ENCODE peak calls at places on chromosome 15, in ten cellular contexts. One of them, this sample, is unnamed.

GRCh38 chr15:96345560-96346389 is 15.3 kb downstream of the NR2F2 start:
- DNase-seq in fibroblast of lung: peak
- DNase-seq in brain microvascular endothelial cell: peak
- DNase-seq in SK-N-SH: peak
- DNase-seq in GM23338: peak
- DNase-seq in HFFc6: no peak
- DNase-seq in AG10803: peak
- DNase-seq in endothelial cell: peak
- DNase-seq in Calu3: peak
- DNase-seq in suprapubic skin: no peak
- DNase-seq in this sample: no peak

GRCh38 chr15:79208179-79208578 is 74.3 kb upstream of the ANKRD34C start:
- DNase-seq in endothelial cell: no peak
- DNase-seq in HFFc6: no peak
- DNase-seq in suprapubic skin: no peak
- DNase-seq in brain microvascular endothelial cell: no peak
- DNase-seq in Calu3: no peak
- DNase-seq in GM23338: no peak
- DNase-seq in AG10803: no peak
- DNase-seq in SK-N-SH: no peak
- DNase-seq in fibroblast of lung: no peak
- DNase-seq in this sample: no peak

GRCh38 chr15:92533298-92533697 is 122.3 kb downstream of the FAM174B start:
- DNase-seq in endothelial cell: no peak
- DNase-seq in suprapubic skin: no peak
- DNase-seq in SK-N-SH: no peak
- DNase-seq in AG10803: no peak
- DNase-seq in brain microvascular endothelial cell: no peak
- DNase-seq in Calu3: no peak
- DNase-seq in fibroblast of lung: no peak
- DNase-seq in GM23338: no peak
- DNase-seq in HFFc6: no peak
- DNase-seq in this sample: no peak

GRCh38 chr15:48370460-48370859 is 39.2 kb downstream of the DUT start:
- DNase-seq in GM23338: no peak
- DNase-seq in brain microvascular endothelial cell: peak
- DNase-seq in suprapubic skin: no peak
- DNase-seq in fibroblast of lung: peak
- DNase-seq in SK-N-SH: no peak
- DNase-seq in endothelial cell: no peak
- DNase-seq in Calu3: no peak
- DNase-seq in HFFc6: peak
- DNase-seq in AG10803: peak
- DNase-seq in this sample: no peak

GRCh38 chr15:79965836-79966630 is 5.0 kb downstream of the BCL2A1 start:
- DNase-seq in brain microvascular endothelial cell: no peak
- DNase-seq in SK-N-SH: no peak
- DNase-seq in Calu3: no peak
- DNase-seq in GM23338: no peak
- DNase-seq in suprapubic skin: no peak
- DNase-seq in AG10803: peak
- DNase-seq in fibroblast of lung: peak
- DNase-seq in HFFc6: no peak
- DNase-seq in endothelial cell: no peak
- DNase-seq in this sample: peak

GRCh38 chr15:40330368-40330836 is 6.9 kb downstream of the INAFM2 start:
- DNase-seq in SK-N-SH: no peak
- DNase-seq in suprapubic skin: no peak
- DNase-seq in AG10803: peak
- DNase-seq in GM23338: no peak
- DNase-seq in brain microvascular endothelial cell: no peak
- DNase-seq in HFFc6: no peak
- DNase-seq in endothelial cell: no peak
- DNase-seq in fibroblast of lung: peak
- DNase-seq in Calu3: no peak
- DNase-seq in this sample: no peak

GRCh38 chr15:25345943-25346342 is 92.9 kb downstream of the UBE3A start:
- DNase-seq in GM23338: peak
- DNase-seq in fibroblast of lung: peak
- DNase-seq in suprapubic skin: no peak
- DNase-seq in endothelial cell: peak
- DNase-seq in AG10803: peak
- DNase-seq in SK-N-SH: peak
- DNase-seq in Calu3: no peak
- DNase-seq in brain microvascular endothelial cell: peak
- DNase-seq in HFFc6: no peak
- DNase-seq in this sample: peak

GRCh38 chr15:57364282-57365007 is 11.9 kb upstream of the CGNL1 start:
- DNase-seq in AG10803: no peak
- DNase-seq in Calu3: no peak
- DNase-seq in endothelial cell: peak
- DNase-seq in brain microvascular endothelial cell: peak
- DNase-seq in HFFc6: no peak
- DNase-seq in SK-N-SH: no peak
- DNase-seq in fibroblast of lung: peak
- DNase-seq in suprapubic skin: no peak
- DNase-seq in GM23338: peak
- DNase-seq in this sample: no peak

GRCh38 chr15:28099555-28100140 is 533 bp upstream of the OCA2 start:
- DNase-seq in suprapubic skin: no peak
- DNase-seq in brain microvascular endothelial cell: no peak
- DNase-seq in SK-N-SH: no peak
- DNase-seq in HFFc6: no peak
- DNase-seq in Calu3: no peak
- DNase-seq in GM23338: no peak
- DNase-seq in fibroblast of lung: no peak
- DNase-seq in endothelial cell: no peak
- DNase-seq in AG10803: no peak
- DNase-seq in this sample: no peak

GRCh38 chr15:36501063-36501678 is 78.3 kb upstream of the CDIN1 start:
- DNase-seq in AG10803: peak
- DNase-seq in brain microvascular endothelial cell: peak
- DNase-seq in fibroblast of lung: peak
- DNase-seq in endothelial cell: peak
- DNase-seq in SK-N-SH: peak
- DNase-seq in Calu3: peak
- DNase-seq in GM23338: peak
- DNase-seq in HFFc6: peak
- DNase-seq in suprapubic skin: no peak
- DNase-seq in this sample: peak

GRCh38 chr15:90064931-90065681 is 37.2 kb downstream of the IDH2 start:
- DNase-seq in SK-N-SH: no peak
- DNase-seq in HFFc6: no peak
- DNase-seq in suprapubic skin: no peak
- DNase-seq in Calu3: no peak
- DNase-seq in GM23338: peak
- DNase-seq in brain microvascular endothelial cell: peak
- DNase-seq in fibroblast of lung: no peak
- DNase-seq in endothelial cell: peak
- DNase-seq in AG10803: no peak
- DNase-seq in this sample: no peak

GRCh38 chr15:87863152-87863551 is 393.4 kb downstream of the NTRK3 start:
- DNase-seq in AG10803: no peak
- DNase-seq in SK-N-SH: no peak
- DNase-seq in fibroblast of lung: no peak
- DNase-seq in GM23338: peak
- DNase-seq in suprapubic skin: no peak
- DNase-seq in endothelial cell: peak
- DNase-seq in HFFc6: no peak
- DNase-seq in Calu3: no peak
- DNase-seq in brain microvascular endothelial cell: no peak
- DNase-seq in this sample: no peak

GRCh38 chr15:58318517-58318916 is 113.3 kb upstream of the LIPC start:
- DNase-seq in HFFc6: no peak
- DNase-seq in endothelial cell: no peak
- DNase-seq in fibroblast of lung: no peak
- DNase-seq in GM23338: no peak
- DNase-seq in brain microvascular endothelial cell: no peak
- DNase-seq in Calu3: no peak
- DNase-seq in suprapubic skin: no peak
- DNase-seq in SK-N-SH: no peak
- DNase-seq in AG10803: no peak
- DNase-seq in this sample: no peak

GRCh38 chr15:60618206-60618605 is 139.3 kb upstream of the ICE2 start:
- DNase-seq in GM23338: no peak
- DNase-seq in endothelial cell: no peak
- DNase-seq in AG10803: no peak
- DNase-seq in HFFc6: no peak
- DNase-seq in brain microvascular endothelial cell: no peak
- DNase-seq in SK-N-SH: no peak
- DNase-seq in Calu3: no peak
- DNase-seq in suprapubic skin: no peak
- DNase-seq in fibroblast of lung: no peak
- DNase-seq in this sample: no peak

GRCh38 chr15:49901867-49902775 is 216.9 kb downstream of the ATP8B4 start:
- DNase-seq in SK-N-SH: no peak
- DNase-seq in endothelial cell: no peak
- DNase-seq in suprapubic skin: no peak
- DNase-seq in AG10803: peak
- DNase-seq in fibroblast of lung: peak
- DNase-seq in HFFc6: peak
- DNase-seq in brain microvascular endothelial cell: peak
- DNase-seq in GM23338: no peak
- DNase-seq in Calu3: no peak
- DNase-seq in this sample: no peak
- TF ChIP-seq CTCF in SK-N-SH: peak
- TF ChIP-seq CTCF in endothelial cell: no peak
- TF ChIP-seq CTCF in suprapubic skin: no peak
- TF ChIP-seq CTCF in AG10803: peak
- TF ChIP-seq CTCF in fibroblast of lung: peak
- TF ChIP-seq CTCF in HFFc6: peak
- TF ChIP-seq CTCF in brain microvascular endothelial cell: peak
- TF ChIP-seq CTCF in GM23338: no peak
- TF ChIP-seq CTCF in Calu3: no peak
- TF ChIP-seq CTCF in this sample: peak

GRCh38 chr15:68548375-68548774 is 30.4 kb upstream of the CORO2B start:
- DNase-seq in brain microvascular endothelial cell: no peak
- DNase-seq in endothelial cell: no peak
- DNase-seq in Calu3: no peak
- DNase-seq in fibroblast of lung: no peak
- DNase-seq in SK-N-SH: no peak
- DNase-seq in suprapubic skin: no peak
- DNase-seq in AG10803: no peak
- DNase-seq in GM23338: no peak
- DNase-seq in HFFc6: no peak
- DNase-seq in this sample: no peak

GRCh38 chr15:68550498-68551295 is 28.1 kb upstream of the CORO2B start:
- DNase-seq in AG10803: peak
- DNase-seq in suprapubic skin: peak
- DNase-seq in GM23338: peak
- DNase-seq in endothelial cell: peak
- DNase-seq in fibroblast of lung: peak
- DNase-seq in brain microvascular endothelial cell: peak
- DNase-seq in SK-N-SH: peak
- DNase-seq in HFFc6: no peak
- DNase-seq in Calu3: peak
- DNase-seq in this sample: peak

GRCh38 chr15:68551296-68551635 is 27.5 kb upstream of the CORO2B start:
- DNase-seq in SK-N-SH: no peak
- DNase-seq in HFFc6: no peak
- DNase-seq in endothelial cell: no peak
- DNase-seq in Calu3: no peak
- DNase-seq in suprapubic skin: no peak
- DNase-seq in GM23338: no peak
- DNase-seq in brain microvascular endothelial cell: no peak
- DNase-seq in AG10803: no peak
- DNase-seq in fibroblast of lung: no peak
- DNase-seq in this sample: no peak

GRCh38 chr15:68552344-68552743 is 26.4 kb upstream of the CORO2B start:
- DNase-seq in Calu3: no peak
- DNase-seq in endothelial cell: no peak
- DNase-seq in AG10803: no peak
- DNase-seq in SK-N-SH: no peak
- DNase-seq in brain microvascular endothelial cell: peak
- DNase-seq in fibroblast of lung: no peak
- DNase-seq in suprapubic skin: no peak
- DNase-seq in HFFc6: no peak
- DNase-seq in GM23338: no peak
- DNase-seq in this sample: no peak

GRCh38 chr15:68550004-68550403 is 28.8 kb upstream of the CORO2B start:
- DNase-seq in endothelial cell: no peak
- DNase-seq in Calu3: no peak
- DNase-seq in HFFc6: no peak
- DNase-seq in AG10803: no peak
- DNase-seq in suprapubic skin: no peak
- DNase-seq in brain microvascular endothelial cell: no peak
- DNase-seq in SK-N-SH: no peak
- DNase-seq in fibroblast of lung: no peak
- DNase-seq in GM23338: no peak
- DNase-seq in this sample: no peak
- TF ChIP-seq CTCF in endothelial cell: no peak
- TF ChIP-seq CTCF in Calu3: no peak
- TF ChIP-seq CTCF in HFFc6: no peak
- TF ChIP-seq CTCF in AG10803: no peak
- TF ChIP-seq CTCF in suprapubic skin: no peak
- TF ChIP-seq CTCF in brain microvascular endothelial cell: no peak
- TF ChIP-seq CTCF in SK-N-SH: no peak
- TF ChIP-seq CTCF in fibroblast of lung: no peak
- TF ChIP-seq CTCF in GM23338: no peak
- TF ChIP-seq CTCF in this sample: no peak

GRCh38 chr15:83973816-83974215 is 261.8 kb upstream of the GOLGA6L4 start:
- DNase-seq in fibroblast of lung: no peak
- DNase-seq in AG10803: no peak
- DNase-seq in Calu3: peak
- DNase-seq in brain microvascular endothelial cell: no peak
- DNase-seq in HFFc6: no peak
- DNase-seq in suprapubic skin: no peak
- DNase-seq in GM23338: peak
- DNase-seq in endothelial cell: no peak
- DNase-seq in SK-N-SH: peak
- DNase-seq in this sample: no peak
- TF ChIP-seq CTCF in fibroblast of lung: peak
- TF ChIP-seq CTCF in AG10803: peak
- TF ChIP-seq CTCF in Calu3: peak
- TF ChIP-seq CTCF in brain microvascular endothelial cell: peak
- TF ChIP-seq CTCF in HFFc6: no peak
- TF ChIP-seq CTCF in suprapubic skin: no peak
- TF ChIP-seq CTCF in GM23338: peak
- TF ChIP-seq CTCF in endothelial cell: peak
- TF ChIP-seq CTCF in SK-N-SH: peak
- TF ChIP-seq CTCF in this sample: peak

DNA sequence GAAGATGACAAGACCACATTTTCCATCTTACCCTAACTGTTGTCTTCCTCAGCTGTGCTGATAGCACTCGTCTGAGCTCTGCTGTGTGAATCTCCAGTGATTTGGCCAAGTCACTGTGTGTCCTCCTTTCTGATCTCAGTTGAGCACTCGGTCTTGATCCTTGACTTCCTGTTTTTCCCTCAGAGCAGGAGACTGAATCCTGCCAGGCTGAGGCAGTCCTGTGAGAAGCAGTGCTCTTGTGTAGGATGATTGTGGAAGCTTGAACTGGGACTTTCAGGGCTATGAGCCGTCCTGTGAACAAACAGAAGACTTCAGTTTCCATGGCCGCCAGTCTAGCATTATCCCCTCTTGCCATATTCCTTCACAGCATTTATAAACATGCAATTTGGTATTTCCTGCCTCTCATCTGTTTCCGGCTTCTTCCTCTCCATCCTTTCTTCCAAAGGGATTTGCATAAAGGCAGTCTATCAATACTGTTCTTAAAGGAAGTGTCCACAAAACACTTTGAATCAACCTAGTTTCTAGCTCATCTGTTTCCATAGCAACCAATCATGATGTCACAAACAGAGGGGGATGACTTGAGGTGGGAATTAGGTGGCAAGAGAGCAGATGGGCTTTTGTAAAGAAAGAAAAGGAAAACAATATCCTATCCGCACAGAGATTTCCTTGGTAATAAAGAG is 237.2 kb downstream of the AGBL1 start:
- DNase-seq in AG10803: peak
- DNase-seq in suprapubic skin: no peak
- DNase-seq in brain microvascular endothelial cell: no peak
- DNase-seq in endothelial cell: peak
- DNase-seq in HFFc6: no peak
- DNase-seq in Calu3: no peak
- DNase-seq in fibroblast of lung: no peak
- DNase-seq in GM23338: peak
- DNase-seq in SK-N-SH: no peak
- DNase-seq in this sample: no peak
- TF ChIP-seq CTCF in AG10803: no peak
- TF ChIP-seq CTCF in suprapubic skin: no peak
- TF ChIP-seq CTCF in brain microvascular endothelial cell: no peak
- TF ChIP-seq CTCF in endothelial cell: no peak
- TF ChIP-seq CTCF in HFFc6: no peak
- TF ChIP-seq CTCF in Calu3: no peak
- TF ChIP-seq CTCF in fibroblast of lung: no peak
- TF ChIP-seq CTCF in GM23338: no peak
- TF ChIP-seq CTCF in SK-N-SH: no peak
- TF ChIP-seq CTCF in this sample: no peak